ENCODE peak calls at places on chromosomes 7 and 10, in seven cellular contexts. One of them, this sample, is unnamed.

GRCh38 chr10:77500754-77501151 is 136.9 kb downstream of the KCNMA1 start:
- DNase-seq in CD8-positive, alpha-beta T cell: no peak
- DNase-seq in neuronal stem cell: no peak
- DNase-seq in astrocyte: peak
- DNase-seq in globus pallidus: no peak
- DNase-seq in stomach: no peak
- DNase-seq in left cardiac atrium: no peak
- DNase-seq in this sample: peak

GRCh38 chr10:95485445-95485844 is 75.7 kb downstream of the SORBS1 start:
- DNase-seq in CD8-positive, alpha-beta T cell: no peak
- DNase-seq in left cardiac atrium: no peak
- DNase-seq in stomach: no peak
- DNase-seq in astrocyte: peak
- DNase-seq in neuronal stem cell: no peak
- DNase-seq in globus pallidus: no peak
- DNase-seq in this sample: peak

GRCh38 chr7:54180796-54181195 is 361.4 kb upstream of the VSTM2A start:
- DNase-seq in neuronal stem cell: no peak
- DNase-seq in left cardiac atrium: no peak
- DNase-seq in CD8-positive, alpha-beta T cell: no peak
- DNase-seq in astrocyte: no peak
- DNase-seq in globus pallidus: no peak
- DNase-seq in stomach: no peak
- DNase-seq in this sample: no peak

GRCh38 chr10:28800144-28800543 is 122.8 kb downstream of the BAMBI start:
- DNase-seq in astrocyte: no peak
- DNase-seq in neuronal stem cell: no peak
- DNase-seq in stomach: no peak
- DNase-seq in globus pallidus: no peak
- DNase-seq in left cardiac atrium: no peak
- DNase-seq in CD8-positive, alpha-beta T cell: no peak
- DNase-seq in this sample: no peak

GRCh38 chr10:25112016-25112415 is 62.8 kb upstream of the GPR158 start:
- DNase-seq in stomach: no peak
- DNase-seq in neuronal stem cell: no peak
- DNase-seq in globus pallidus: no peak
- DNase-seq in CD8-positive, alpha-beta T cell: no peak
- DNase-seq in astrocyte: no peak
- DNase-seq in left cardiac atrium: no peak
- DNase-seq in this sample: no peak

GRCh38 chr10:24826022-24826421 is 102.3 kb upstream of the ARHGAP21 start:
- DNase-seq in neuronal stem cell: no peak
- DNase-seq in globus pallidus: no peak
- DNase-seq in CD8-positive, alpha-beta T cell: no peak
- DNase-seq in stomach: no peak
- DNase-seq in left cardiac atrium: no peak
- DNase-seq in astrocyte: peak
- DNase-seq in this sample: peak

GRCh38 chr10:77563638-77564270 is 73.9 kb downstream of the KCNMA1 start:
- DNase-seq in left cardiac atrium: no peak
- DNase-seq in neuronal stem cell: no peak
- DNase-seq in globus pallidus: no peak
- DNase-seq in stomach: peak
- DNase-seq in astrocyte: no peak
- DNase-seq in CD8-positive, alpha-beta T cell: no peak
- DNase-seq in this sample: no peak

GRCh38 chr7:77903597-77903996 is 105.0 kb downstream of the PHTF2 start:
- DNase-seq in left cardiac atrium: no peak
- DNase-seq in stomach: no peak
- DNase-seq in CD8-positive, alpha-beta T cell: no peak
- DNase-seq in neuronal stem cell: no peak
- DNase-seq in globus pallidus: no peak
- DNase-seq in astrocyte: no peak
- DNase-seq in this sample: peak

GRCh38 chr7:102313997-102314780 is 27.5 kb downstream of the SH2B2 start:
- DNase-seq in left cardiac atrium: no peak
- DNase-seq in astrocyte: no peak
- DNase-seq in globus pallidus: no peak
- DNase-seq in stomach: no peak
- DNase-seq in CD8-positive, alpha-beta T cell: no peak
- DNase-seq in neuronal stem cell: no peak
- DNase-seq in this sample: no peak

GRCh38 chr10:122487231-122487765 is 25.9 kb downstream of the HTRA1 start:
- DNase-seq in left cardiac atrium: peak
- DNase-seq in stomach: no peak
- DNase-seq in globus pallidus: no peak
- DNase-seq in CD8-positive, alpha-beta T cell: no peak
- DNase-seq in astrocyte: no peak
- DNase-seq in neuronal stem cell: no peak
- DNase-seq in this sample: no peak

GRCh38 chr7:41911792-41912191 is 208.9 kb upstream of the INHBA start:
- DNase-seq in CD8-positive, alpha-beta T cell: no peak
- DNase-seq in stomach: no peak
- DNase-seq in left cardiac atrium: no peak
- DNase-seq in globus pallidus: no peak
- DNase-seq in neuronal stem cell: no peak
- DNase-seq in astrocyte: peak
- DNase-seq in this sample: no peak

This sample was measured in A172.